ENCODE peak calls at places on chromosome 13, in six cellular contexts. K is Caco-2, A is heart left ventricle, C is psoas muscle, I is IMR-90, G is BJ. B is an unnamed sample.

GRCh38 chr13:95540848-95541247 is 11.7 kb upstream of the CLDN10 start:
- DNase-seq in K (no peak), A (peak; percentile 68), C (peak; percentile 80), I (no peak), G (no peak), B (peak; percentile 46)

GRCh38 chr13:34657716-34658115 is 284.4 kb upstream of the NBEA start:
- DNase-seq in K (no peak), A (no peak), C (no peak), I (peak; percentile 24), G (peak; percentile 58), B (no peak)

GRCh38 chr13:113918981-113919646 is 54.8 kb downstream of the C13orf46 start:
- DNase-seq in K (no peak), A (peak; percentile 50), C (no peak), I (no peak), G (no peak), B (peak; percentile 11)

GRCh38 chr13:101706651-101707050 is 254.2 kb downstream of the ITGBL1 start:
- DNase-seq in K (no peak), A (peak; percentile 52), C (no peak), I (peak; percentile 94), G (peak; percentile 60), B (no peak)

GRCh38 chr13:50386527-50387123 is 371.4 kb downstream of the KCNRG start:
- DNase-seq in K (no peak), A (no peak), C (peak; percentile 59), I (peak; percentile 82), G (peak; percentile 52), B (peak; percentile 9)

GRCh38 chr13:113936166-113936565 is 37.7 kb downstream of the C13orf46 start:
- DNase-seq in K (no peak), A (no peak), C (no peak), I (no peak), G (no peak), B (no peak)

GRCh38 chr13:57552441-57552840 is 79.1 kb upstream of the PCDH17 start:
- DNase-seq in K (no peak), A (no peak), C (no peak), I (no peak), G (no peak), B (no peak)

GRCh38 chr13:45049478-45049877 is 60.1 kb downstream of the GPALPP1 start:
- DNase-seq in K (no peak), A (no peak), C (no peak), I (no peak), G (no peak), B (no peak)

GRCh38 chr13:40271511-40271910 is 394.9 kb downstream of the FOXO1 start:
- DNase-seq in K (no peak), A (no peak), C (peak; percentile 70), I (no peak), G (no peak), B (no peak)

GRCh38 chr13:42048625-42049453 is at the start of gene DGKH:
- DNase-seq in K (peak; percentile 87), A (peak; percentile 89), C (peak; percentile 86), I (peak; percentile 78), G (no peak), B (peak; percentile 68)

GRCh38 chr13:65336106-65336603 is 1894.0 kb downstream of the PCDH9 start:
- DNase-seq in K (no peak), A (peak; percentile 25), C (no peak), I (no peak), G (no peak), B (no peak)
- H3K36me3 ChIP-seq in K (no peaks in the 10 kb centered on the region), A (no peaks in the 10 kb centered on the region), C (no peaks in the 10 kb centered on the region), I (no peaks in the 10 kb centered on the region), G (no peaks in the 10 kb centered on the region), B (no peaks in the 10 kb centered on the region)

DNA sequence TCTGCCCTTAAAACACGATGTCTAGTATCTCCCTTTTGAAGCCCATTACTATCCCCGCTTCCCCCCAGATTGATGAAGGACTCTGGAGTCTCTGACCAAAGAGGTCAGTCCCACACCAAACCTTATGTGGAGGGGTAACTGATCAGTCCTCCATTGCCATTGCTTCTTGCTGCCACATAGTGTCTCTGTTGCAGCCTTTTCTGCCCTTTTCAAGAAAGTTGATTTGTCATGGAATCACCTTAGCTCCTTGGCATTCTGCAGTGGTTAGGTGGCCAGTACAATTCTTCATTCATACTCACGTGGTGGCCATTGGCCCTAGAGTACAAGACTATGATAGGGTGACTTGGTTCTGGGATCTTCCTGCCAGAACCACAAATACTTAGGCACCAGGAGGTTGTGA is 8.4 kb upstream of the HTR2A start:
- DNase-seq in K (no peak), A (no peak), C (no peak), I (peak; percentile 26), G (no peak), B (no peak)
- TF ChIP-seq CTCF in K (no peak), A (no peak), C (no peak), I (peak; percentile 31), G (peak; percentile 14), B (peak; percentile 12)

DNA sequence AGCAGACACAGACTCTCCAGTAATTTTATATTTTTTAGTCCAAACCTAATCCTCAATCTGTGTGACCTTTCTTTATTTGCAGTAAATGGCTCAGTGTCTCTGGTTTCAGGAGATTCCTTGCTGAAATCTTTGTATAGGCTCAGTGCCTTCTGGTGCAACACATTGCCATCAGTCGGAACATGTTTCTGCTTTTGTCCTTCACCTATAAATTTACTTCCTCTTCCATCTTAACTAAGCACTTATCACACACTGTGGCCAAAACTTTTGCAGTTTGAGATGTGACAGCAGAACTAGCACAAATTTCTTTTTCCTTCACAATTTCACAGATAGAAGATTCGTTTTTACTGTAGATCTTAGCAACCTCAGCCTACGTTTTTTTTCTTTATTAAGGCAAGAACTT is 44.1 kb downstream of the NDFIP2 start:
- DNase-seq in K (no peak), A (no peak), C (no peak), I (no peak), G (no peak), B (no peak)
- H3K36me3 ChIP-seq in K (peaks cover 2% of the 10 kb centered on the region), A (peaks cover 40% of the 10 kb centered on the region), C (peaks cover 27% of the 10 kb centered on the region), I (peaks cover 3% of the 10 kb centered on the region), G (peaks cover 4% of the 10 kb centered on the region), B (no peaks in the 10 kb centered on the region)

GRCh38 chr13:99505814-99506269 is 4.6 kb downstream of the TM9SF2 start:
- DNase-seq in K (no peak), A (no peak), C (no peak), I (peak; percentile 63), G (no peak), B (no peak)
- TF ChIP-seq CTCF in K (peak; percentile 17), A (no peak), C (peak; percentile 24), I (peak; percentile 46), G (peak; percentile 30), B (no peak)

GRCh38 chr13:48477191-48477855 is 55.6 kb downstream of the RCBTB2 start:
- DNase-seq in K (no peak), A (no peak), C (no peak), I (no peak), G (no peak), B (no peak)
- H3K36me3 ChIP-seq in K (no peaks in the 10 kb centered on the region), A (peaks cover 74% of the 10 kb centered on the region), C (peaks cover 77% of the 10 kb centered on the region), I (peaks cover 7% of the 10 kb centered on the region), G (no peaks in the 10 kb centered on the region), B (no peaks in the 10 kb centered on the region)

B was measured in WERI-Rb-1.